ENCODE peak calls at places on chromosomes 3 and 15, in four cellular contexts. N is IMR-90, Q is PC-9, J is neural progenitor cell. L is an unnamed sample. For H4K20me1, the result is how much of the 10 kb centered on the place peaks cover.

GRCh38 chr15:52559583-52559982 is 9.2 kb downstream of the ARPP19 start:
- DNase-seq in N (peak), Q (no peak), J (no peak), L (no peak)

GRCh38 chr3:192571197-192571791 is 156.0 kb downstream of the FGF12 start:
- DNase-seq in N (peak), Q (peak), J (no peak), L (no peak)

GRCh38 chr3:177379045-177379444 is 181.8 kb upstream of the TBL1XR1 start:
- DNase-seq in N (no peak), Q (no peak), J (no peak), L (no peak)

GRCh38 chr15:58864602-58865419 is 68.7 kb downstream of the SLTM start:
- DNase-seq in N (no peak), Q (peak), J (peak), L (no peak)

GRCh38 chr3:113623324-113623723 is 73.1 kb downstream of the USF3 start:
- DNase-seq in N (no peak), Q (no peak), J (peak), L (no peak)

GRCh38 chr15:39657714-39658113 is 76.8 kb downstream of the THBS1 start:
- DNase-seq in N (peak), Q (no peak), J (no peak), L (no peak)

GRCh38 chr3:122233109-122233952 is 49.9 kb downstream of the CASR start:
- DNase-seq in N (no peak), Q (no peak), J (no peak), L (no peak)

GRCh38 chr3:52859686-52860423 is 25.0 kb upstream of the MUSTN1 start:
- DNase-seq in N (no peak), Q (no peak), J (no peak), L (no peak)

GRCh38 chr3:52153389-52154096 is 680 bp downstream of the POC1A start:
- DNase-seq in N (peak), Q (peak), J (peak), L (peak)

GRCh38 chr15:54582863-54583643 is 604.8 kb downstream of the UNC13C start:
- DNase-seq in N (no peak), Q (no peak), J (no peak), L (no peak)

GRCh38 chr3:159635047-159635641 is 353.5 kb upstream of the IL12A start:
- DNase-seq in N (peak), Q (peak), J (no peak), L (no peak)

GRCh38 chr3:177615015-177615414 is 417.7 kb upstream of the TBL1XR1 start:
- DNase-seq in N (peak), Q (peak), J (no peak), L (peak)

GRCh38 chr3:133258358-133258757 is 141.5 kb upstream of the BFSP2 start:
- DNase-seq in N (peak), Q (no peak), J (no peak), L (no peak)

DNA sequence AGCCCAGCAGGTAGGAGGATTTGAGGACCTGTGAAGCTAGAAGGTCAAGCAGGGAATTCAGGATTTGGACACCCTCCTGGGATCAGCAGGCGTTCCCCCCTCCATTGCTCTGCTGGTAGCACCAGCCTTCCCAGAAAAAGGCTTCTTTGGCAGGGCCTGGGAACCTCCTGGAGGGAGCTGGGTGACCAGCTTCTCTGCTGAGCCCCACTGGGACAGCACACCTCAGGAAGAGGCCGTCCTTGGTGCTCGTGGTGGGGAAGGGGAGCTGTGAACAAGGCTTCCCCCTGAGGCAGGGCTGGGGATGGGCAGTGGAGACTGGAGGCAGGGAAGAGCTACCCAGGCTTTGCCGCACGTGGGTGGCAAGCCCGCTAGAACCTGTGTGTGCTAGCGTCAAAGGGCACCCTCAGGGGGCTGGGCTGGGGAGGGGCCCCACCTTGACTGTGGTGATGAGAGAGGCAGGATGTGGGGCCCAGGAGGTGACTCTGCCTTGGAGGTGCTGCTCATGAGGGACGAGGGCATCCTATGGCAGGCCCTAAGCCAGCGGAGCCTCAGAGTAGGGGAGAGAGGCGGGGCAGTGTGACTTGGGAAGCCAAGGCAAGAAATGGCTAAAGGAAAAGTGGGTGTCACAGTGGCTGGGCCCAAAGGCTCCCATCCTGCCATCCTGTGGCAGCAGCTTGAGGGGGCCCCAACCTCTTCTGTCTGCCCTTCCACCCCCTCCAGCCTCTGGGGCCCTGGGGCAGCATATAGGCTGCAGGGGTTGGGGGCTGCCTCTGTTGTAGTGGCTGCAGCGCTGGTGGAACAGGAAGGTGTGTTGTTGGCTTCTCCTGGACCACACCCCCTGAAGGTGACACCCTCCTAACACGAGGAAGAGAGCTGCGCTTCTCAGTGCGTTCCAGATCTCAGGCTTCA is 20.7 kb downstream of the KLF13 start:
- DNase-seq in N (no peak), Q (no peak), J (no peak), L (peak)
- H4K20me1 ChIP-seq in N (half or more), Q (under half), J (half or more), L (half or more)

DNA sequence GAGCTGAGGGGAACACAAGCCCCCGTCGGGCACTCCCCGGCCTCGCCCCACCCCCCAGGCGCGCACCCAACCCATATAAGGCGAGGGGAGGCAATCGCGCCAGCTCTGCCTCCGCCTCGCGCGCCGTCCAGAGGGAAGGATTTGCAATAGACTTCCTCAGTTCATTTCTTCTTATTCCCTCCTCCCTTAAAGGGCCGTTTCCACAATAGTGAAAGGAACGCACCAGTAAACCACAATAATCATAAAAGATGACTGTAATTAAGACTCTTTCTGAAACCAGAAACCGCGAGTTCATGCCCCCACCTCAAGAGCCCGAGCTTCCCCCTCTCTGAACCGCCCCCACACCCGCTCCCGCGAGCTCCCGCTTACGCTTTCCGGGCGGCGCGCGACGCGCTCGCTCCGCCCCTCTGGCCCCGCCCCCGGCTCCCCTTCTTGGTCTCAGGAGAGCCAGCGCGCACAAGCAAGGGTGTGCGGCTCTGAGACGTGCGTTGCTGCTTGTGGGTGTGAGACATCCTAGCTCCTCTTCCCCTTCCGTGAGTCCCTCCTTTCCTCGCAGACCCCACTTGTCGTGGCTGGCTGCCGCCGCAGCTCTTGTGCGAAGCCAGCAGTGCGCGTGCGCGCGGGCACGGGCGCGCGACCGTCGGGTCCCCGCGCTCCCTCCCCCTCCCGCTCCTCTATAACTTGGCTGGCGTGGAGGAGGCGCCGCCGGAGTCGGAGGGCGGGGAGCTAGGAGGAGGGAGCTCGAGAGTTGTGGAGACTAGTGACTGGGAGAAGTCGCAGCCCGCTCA is at the start of gene DIPK2A:
- DNase-seq in N (peak), Q (peak), J (peak), L (peak)
- TF ChIP-seq CTCF in N (peak), Q (no peak), J (no peak), L (no peak)

GRCh38 chr15:78448441-78449219 is 10.6 kb downstream of the IREB2 start:
- DNase-seq in N (peak), Q (no peak), J (no peak), L (no peak)

GRCh38 chr15:78452485-78452884 is 14.5 kb downstream of the IREB2 start:
- DNase-seq in N (no peak), Q (no peak), J (no peak), L (no peak)

GRCh38 chr15:78449220-78449999 is 11.4 kb downstream of the IREB2 start:
- DNase-seq in N (no peak), Q (no peak), J (no peak), L (no peak)

GRCh38 chr15:78453447-78453846 is 15.4 kb downstream of the IREB2 start:
- DNase-seq in N (no peak), Q (no peak), J (no peak), L (no peak)

DNA sequence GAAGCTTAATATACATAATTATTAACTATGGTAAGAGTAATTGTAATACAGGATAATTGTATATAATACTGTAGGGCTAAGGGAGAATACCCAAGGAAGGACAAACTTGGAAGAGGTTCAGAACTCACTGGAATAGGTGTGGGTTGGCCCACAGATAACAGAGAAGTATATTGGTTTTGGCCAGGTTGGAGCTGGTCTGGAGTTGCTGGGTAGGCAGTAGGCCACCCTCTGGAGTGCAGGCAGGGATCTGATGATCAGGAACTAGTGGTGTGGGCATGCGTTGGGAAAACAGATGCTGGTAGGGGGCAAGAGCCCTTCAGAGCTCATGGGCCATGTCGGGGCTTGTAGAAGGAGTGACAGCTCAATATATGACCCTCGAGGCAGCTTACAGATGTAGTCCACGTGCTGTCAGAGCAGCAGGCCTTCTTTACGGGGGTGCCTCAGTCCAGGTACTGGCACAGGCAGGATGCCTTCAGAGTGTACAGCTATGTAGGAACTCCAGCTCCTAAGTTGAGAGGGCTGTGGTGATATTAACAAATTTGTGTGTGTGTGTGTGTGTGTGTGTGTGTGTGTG is 12.4 kb downstream of the IREB2 start:
- DNase-seq in N (no peak), Q (no peak), J (no peak), L (no peak)
- H4K20me1 ChIP-seq in N (half or more), Q (half or more), J (half or more), L (half or more)

DNA sequence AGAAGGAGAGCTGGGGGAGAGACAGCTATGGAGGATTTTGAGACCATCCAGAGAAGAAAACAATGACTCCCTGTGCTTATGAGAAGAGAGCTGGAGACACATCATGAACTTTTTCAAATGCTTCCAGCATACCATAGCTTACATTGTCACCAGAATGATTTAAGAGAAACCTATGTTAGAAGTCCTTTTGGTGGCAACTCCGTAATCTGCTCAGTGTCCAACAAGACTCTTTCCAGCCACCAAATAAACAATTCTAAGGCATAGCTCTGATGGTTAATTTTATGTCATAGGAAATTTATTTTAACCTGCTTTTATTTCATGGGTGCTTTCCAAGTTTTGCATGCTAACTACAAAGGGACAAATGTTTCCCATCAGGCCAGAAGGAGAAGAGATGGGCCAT is 200.3 kb upstream of the MCTP2 start:
- DNase-seq in N (no peak), Q (no peak), J (no peak), L (no peak)
- TF ChIP-seq CTCF in N (no peak), Q (no peak), J (no peak), L (no peak)

GRCh38 chr3:47762233-47762632 is 19.5 kb downstream of the SMARCC1 start:
- DNase-seq in N (peak), Q (no peak), J (no peak), L (no peak)
- H4K20me1 ChIP-seq in N (under half), Q (half or more), J (half or more), L (under half)

GRCh38 chr15:48654799-48655198 is 9.3 kb upstream of the FBN1 start:
- DNase-seq in N (no peak), Q (no peak), J (no peak), L (no peak)
- TF ChIP-seq CTCF in N (no peak), Q (no peak), J (no peak), L (no peak)

DNA sequence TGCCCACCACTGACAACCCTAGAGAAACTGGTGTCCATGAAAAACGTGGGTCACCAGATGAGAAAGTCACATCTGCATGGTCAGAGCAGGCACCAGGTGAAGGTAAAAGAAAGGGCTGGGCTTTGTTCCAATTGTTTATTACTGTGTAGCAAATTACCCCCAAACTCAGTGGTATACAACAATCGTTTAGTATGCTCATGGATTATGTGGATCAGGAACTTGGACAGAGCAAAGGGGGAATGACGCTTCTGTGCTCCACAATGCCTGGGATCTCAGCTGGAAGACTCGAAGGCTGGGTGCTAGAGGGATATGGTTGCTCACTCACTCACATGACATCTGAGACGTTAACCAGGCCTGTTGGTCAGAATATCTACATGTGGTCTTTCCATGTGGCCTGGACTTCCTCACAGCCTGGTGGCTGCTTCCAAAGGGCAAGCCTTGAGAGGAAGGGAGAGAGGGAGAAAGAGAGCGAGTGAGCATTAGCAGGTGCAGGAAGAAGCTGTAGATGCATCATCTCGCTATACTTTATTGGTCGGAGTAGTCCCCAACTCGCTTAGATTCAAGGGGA is 44.9 kb downstream of the LPP start:
- DNase-seq in N (no peak), Q (no peak), J (no peak), L (no peak)
- H4K20me1 ChIP-seq in N (half or more), Q (under half), J (under half), L (under half)